ENCODE peak calls at places on chromosomes 1 and 21, in five cellular contexts. F is adrenal gland, A is sigmoid colon, J is dorsolateral prefrontal cortex, Y is Peyer's patch. P is an unnamed sample.

GRCh38 chr1:48596036-48596435 is 124.0 kb upstream of the SPATA6 start:
- DNase-seq in Y (no peak), A (no peak), F (no peak), J (no peak), P (no peak)

GRCh38 chr21:42426424-42426823 is 22.7 kb downstream of the UBASH3A start:
- DNase-seq in A (no peak), F (no peak), J (no peak), Y (no peak), P (no peak)

GRCh38 chr1:183726825-183727224 is 73.7 kb upstream of the APOBEC4 start:
- DNase-seq in F (no peak), J (no peak), Y (no peak), A (no peak), P (no peak)

GRCh38 chr1:177170756-177171535 is at the start of gene BRINP2:
- DNase-seq in F (peak; percentile 82), A (no peak), Y (no peak), J (peak; percentile 87), P (peak; percentile 42)

GRCh38 chr1:232669981-232670763 is 40.2 kb upstream of the SIPA1L2 start:
- DNase-seq in F (no peak), Y (no peak), J (no peak), A (no peak), P (no peak)

GRCh38 chr1:153956997-153957715 is 1.3 kb downstream of the CRTC2 start:
- DNase-seq in A (no peak), J (no peak), Y (no peak), F (no peak), P (no peak)

GRCh38 chr1:221439008-221439733 is 302.7 kb downstream of the DUSP10 start:
- DNase-seq in A (no peak), J (no peak), Y (no peak), F (no peak), P (peak; percentile 24)

GRCh38 chr21:17726047-17726446 is 93.1 kb downstream of the C21orf91 start:
- DNase-seq in J (no peak), Y (no peak), A (no peak), F (no peak), P (no peak)

GRCh38 chr1:233441981-233442380 is 114.5 kb downstream of the MAP3K21 start:
- DNase-seq in J (no peak), Y (no peak), F (no peak), A (no peak), P (no peak)

GRCh38 chr1:3652538-3653285 is 396 bp downstream of the TP73 start:
- DNase-seq in J (no peak), F (no peak), A (no peak), Y (no peak), P (no peak)

GRCh38 chr1:175206687-175207086 is 14.1 kb upstream of the KIAA0040 start:
- DNase-seq in Y (no peak), A (no peak), J (no peak), F (no peak), P (no peak)

GRCh38 chr1:31422505-31423319 is 9.7 kb downstream of the SERINC2 start:
- DNase-seq in A (peak; percentile 76), F (peak; percentile 82), Y (peak; percentile 91), J (peak; percentile 58), P (peak; percentile 67)

GRCh38 chr1:241215203-241215602 is 141.8 kb downstream of the RGS7 start:
- DNase-seq in F (no peak), J (no peak), Y (no peak), A (no peak), P (no peak)

GRCh38 chr1:245788269-245788668 is 633.5 kb downstream of the KIF26B start:
- DNase-seq in Y (no peak), J (no peak), F (no peak), A (no peak), P (no peak)

GRCh38 chr21:32496536-32496935 is 84.0 kb downstream of the EVA1C start:
- DNase-seq in A (peak; percentile 21), J (no peak), F (no peak), Y (no peak), P (no peak)

GRCh38 chr1:220700591-220701179 is 10.5 kb downstream of the C1orf115 start:
- DNase-seq in Y (no peak), F (no peak), A (no peak), J (no peak), P (no peak)

GRCh38 chr1:238892612-238893011 is 493.8 kb upstream of the CHRM3 start:
- DNase-seq in Y (no peak), J (no peak), F (no peak), A (no peak), P (no peak)

GRCh38 chr1:66951513-66951912 is 26.7 kb downstream of the MIER1 start:
- DNase-seq in A (no peak), J (no peak), Y (no peak), F (no peak), P (no peak)

GRCh38 chr1:204191481-204191880 is 4.8 kb downstream of the KISS1 start:
- DNase-seq in A (no peak), J (no peak), Y (no peak), F (no peak), P (peak; percentile 10)

GRCh38 chr1:1431845-1432565 is 3.5 kb upstream of the VWA1 start:
- DNase-seq in Y (no peak), A (peak; percentile 85), J (no peak), F (no peak), P (peak; percentile 91)

GRCh38 chr1:151970128-151970527 is 23.5 kb downstream of the S100A10 start:
- DNase-seq in J (no peak), Y (no peak), F (no peak), A (no peak), P (no peak)

GRCh38 chr1:34859442-34860200 is at the start of gene SMIM12:
- DNase-seq in A (peak; percentile 97), F (peak; percentile 97), Y (peak; percentile 98), J (peak; percentile 93), P (peak; percentile 95)

GRCh38 chr21:46188226-46189212 is 4.3 kb upstream of the SPATC1L start:
- DNase-seq in Y (peak; percentile 48), J (peak; percentile 68), F (peak; percentile 89), A (peak; percentile 86), P (peak; percentile 57)

GRCh38 chr1:19373206-19374126 is 61.3 kb downstream of the SLC66A1 start:
- DNase-seq in A (no peak), J (no peak), F (peak; percentile 65), Y (no peak), P (no peak)

GRCh38 chr1:151612506-151613274 is 840 bp downstream of the SNX27 start:
- DNase-seq in F (peak; percentile 42), J (peak; percentile 49), A (no peak), Y (peak; percentile 52), P (no peak)

GRCh38 chr1:151157067-151157531 is 650 bp downstream of the TNFAIP8L2 start:
- DNase-seq in Y (peak; percentile 84), F (no peak), A (peak; percentile 59), J (no peak), P (no peak)

GRCh38 chr1:156371553-156372264 is 2.7 kb downstream of the RHBG start:
- DNase-seq in J (no peak), Y (no peak), A (no peak), F (peak; percentile 59), P (peak; percentile 73)

GRCh38 chr1:21866629-21867009 is 54.6 kb downstream of the LDLRAD2 start:
- DNase-seq in J (no peak), F (no peak), A (no peak), Y (no peak), P (no peak)

GRCh38 chr1:71046891-71047634 is 553 bp downstream of the PTGER3 start:
- DNase-seq in J (peak; percentile 3), Y (no peak), A (peak; percentile 67), F (no peak), P (peak; percentile 87)

GRCh38 chr1:207659545-207660148 is 14.7 kb downstream of the CR1L start:
- DNase-seq in F (no peak), A (no peak), Y (no peak), J (no peak), P (no peak)

GRCh38 chr1:16166117-16166516 is 10.2 kb upstream of the EPHA2 start:
- DNase-seq in A (no peak), Y (no peak), J (no peak), F (no peak), P (no peak)

GRCh38 chr1:38898653-38899230 is 17.4 kb upstream of the GJA9 start:
- DNase-seq in A (no peak), F (no peak), Y (no peak), J (no peak), P (no peak)

GRCh38 chr1:26797627-26798026 is 9.9 kb downstream of the PIGV start:
- DNase-seq in Y (no peak), A (no peak), F (no peak), J (no peak), P (no peak)

GRCh38 chr1:26794391-26794790 is 6.6 kb downstream of the PIGV start:
- DNase-seq in F (no peak), Y (no peak), J (peak; percentile 21), A (no peak), P (no peak)

DNA sequence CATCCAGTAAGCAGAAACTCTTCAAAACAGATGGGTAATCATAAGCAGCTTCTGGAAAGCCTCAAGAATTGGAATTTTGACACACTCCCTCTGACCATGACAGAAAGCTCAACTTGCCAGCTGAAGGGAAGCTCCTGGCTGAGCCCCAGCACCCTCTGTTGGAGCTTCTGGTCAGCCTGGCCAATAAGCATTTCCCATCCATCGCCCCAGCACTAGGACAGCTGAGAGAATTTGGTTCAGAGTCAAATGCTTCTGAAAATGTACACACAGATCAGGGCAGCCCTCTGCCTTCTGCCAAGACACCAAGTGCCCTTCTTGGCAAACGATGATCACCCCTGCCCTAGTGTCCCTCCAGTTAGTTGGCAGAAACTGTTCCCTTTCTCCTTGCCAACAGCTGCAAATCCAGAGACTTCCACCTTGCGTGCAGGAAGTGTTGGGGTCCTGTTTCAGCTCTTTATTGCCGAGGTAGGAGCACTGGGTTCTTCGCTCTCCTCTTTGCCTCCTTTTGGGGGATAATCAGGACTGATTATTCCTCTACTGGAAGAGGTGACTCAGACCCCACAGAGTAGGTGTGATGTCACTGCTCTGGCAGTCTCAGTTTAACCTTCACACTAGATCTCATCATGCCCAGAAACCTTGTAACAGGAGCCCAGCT is 11.9 kb downstream of the PIGV start:
- DNase-seq in A (peak; percentile 94), Y (no peak), J (peak; percentile 41), F (peak; percentile 81), P (no peak)
- H3K27ac ChIP-seq in A (peak overlapping the region; percentile 76), Y (peak overlapping the region; percentile 37), J (peak overlapping the region; percentile 72), F (peak overlapping the region; percentile 58), P (peak overlapping the region; percentile 80)

GRCh38 chr21:35528109-35529042 is 479.3 kb upstream of the RUNX1 start:
- DNase-seq in A (no peak), Y (peak; percentile 77), F (peak; percentile 14), J (no peak), P (peak; percentile 80)
- H3K27ac ChIP-seq in A (peak overlapping the region; percentile 51), Y (peak overlapping the region; percentile 70), F (no peak overlapping the region), J (no peak overlapping the region), P (peak overlapping the region; percentile 69)

GRCh38 chr1:115426271-115426771 is 88.3 kb upstream of the NGF start:
- DNase-seq in Y (no peak), A (peak; percentile 67), J (no peak), F (peak; percentile 77), P (no peak)
- H3K27ac ChIP-seq in Y (no peak overlapping the region), A (no peak overlapping the region), J (no peak overlapping the region), F (no peak overlapping the region), P (no peak overlapping the region)

DNA sequence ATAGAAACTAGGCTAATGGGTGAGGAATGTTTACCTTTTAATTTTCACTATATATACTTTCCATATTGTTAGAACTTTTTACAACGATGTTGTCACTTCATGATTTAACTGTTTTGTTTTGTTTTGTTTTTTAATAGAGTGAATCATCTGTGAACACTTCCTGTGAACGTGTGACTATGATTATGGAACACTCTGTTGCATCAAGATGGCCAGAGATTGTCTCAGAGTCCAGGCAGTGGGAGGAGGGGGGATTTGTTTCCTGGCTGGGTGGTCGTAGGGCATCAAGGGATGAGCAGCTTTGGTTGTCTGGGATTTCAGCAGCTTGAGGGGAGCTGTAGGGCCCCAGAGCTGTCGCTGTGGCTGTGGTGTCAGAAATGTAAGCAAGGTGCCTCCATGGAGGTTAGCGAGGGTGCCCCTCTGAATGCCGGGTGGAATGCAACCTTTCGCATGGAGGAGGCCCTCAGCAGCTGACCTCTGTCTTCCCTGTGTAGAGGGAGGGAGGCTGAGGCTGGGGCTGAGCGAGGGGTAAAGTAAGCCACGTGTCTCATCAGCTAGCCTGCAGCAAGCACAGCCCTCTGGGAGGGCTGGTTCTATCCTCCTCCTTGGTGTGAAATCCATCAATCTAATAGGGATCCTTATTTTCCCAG is 21.4 kb downstream of the NEK2 start:
- DNase-seq in Y (no peak), F (no peak), A (no peak), J (no peak), P (no peak)
- H3K27ac ChIP-seq in Y (no peak overlapping the region), F (no peak overlapping the region), A (no peak overlapping the region), J (no peak overlapping the region), P (no peak overlapping the region)

P was measured in upper lobe of left lung.